ENCODE peak calls at places on chromosomes 5 and 9, in ten cellular contexts. Q, D, A, H, I, L, M, W, C and J are unnamed samples.

GRCh38 chr5:56979968-56980367 is 28.0 kb upstream of the MIER3 start:
- DNase-seq in Q (no peak), D (no peak), A (no peak), H (no peak), I (no peak), L (no peak), M (no peak), W (no peak), C (no peak), J (no peak)

GRCh38 chr9:109442716-109443115 is 55.4 kb downstream of the PTPN3 start:
- DNase-seq in Q (no peak), D (no peak), A (peak; percentile 81), H (no peak), I (no peak), L (no peak), M (no peak), W (no peak), C (no peak), J (no peak)

GRCh38 chr9:107337676-107338590 is 54.9 kb downstream of the RAD23B start:
- DNase-seq in Q (no peak), D (no peak), A (no peak), H (no peak), I (no peak), L (no peak), M (no peak), W (no peak), C (no peak), J (no peak)

GRCh38 chr5:171462136-171462927 is 42.9 kb downstream of the FGF18 start:
- DNase-seq in Q (no peak), D (no peak), A (no peak), H (no peak), I (no peak), L (no peak), M (no peak), W (no peak), C (no peak), J (no peak)

GRCh38 chr5:132259061-132259851 is 1.8 kb downstream of the PDLIM4 start:
- DNase-seq in Q (no peak), D (no peak), A (peak; percentile 72), H (peak; percentile 74), I (peak; percentile 74), L (peak; percentile 94), M (peak; percentile 28), W (peak; percentile 95), C (peak; percentile 92), J (peak; percentile 91)

GRCh38 chr9:131722260-131722659 is 17.6 kb downstream of the RAPGEF1 start:
- DNase-seq in Q (peak; percentile 71), D (no peak), A (no peak), H (no peak), I (no peak), L (no peak), M (no peak), W (no peak), C (no peak), J (peak; percentile 80)

GRCh38 chr5:108521011-108521700 is 139.3 kb upstream of the FBXL17 start:
- DNase-seq in Q (no peak), D (no peak), A (no peak), H (no peak), I (no peak), L (no peak), M (no peak), W (no peak), C (no peak), J (no peak)

GRCh38 chr9:4739587-4740372 is 1.2 kb downstream of the AK3 start:
- DNase-seq in Q (no peak), D (no peak), A (no peak), H (no peak), I (no peak), L (peak; percentile 23), M (peak; percentile 37), W (no peak), C (peak; percentile 24), J (no peak)

GRCh38 chr9:86042226-86042625 is 57.1 kb downstream of the GOLM1 start:
- DNase-seq in Q (no peak), D (no peak), A (no peak), H (no peak), I (no peak), L (no peak), M (no peak), W (no peak), C (no peak), J (no peak)

GRCh38 chr9:77980622-77981021 is 51.0 kb downstream of the GNAQ start:
- DNase-seq in Q (no peak), D (no peak), A (no peak), H (no peak), I (no peak), L (peak; percentile 67), M (no peak), W (peak; percentile 81), C (peak; percentile 73), J (no peak)

GRCh38 chr5:14101922-14102321 is 41.2 kb upstream of the TRIO start:
- DNase-seq in Q (no peak), D (no peak), A (no peak), H (no peak), I (no peak), L (peak; percentile 39), M (no peak), W (peak; percentile 33), C (no peak), J (no peak)

GRCh38 chr9:91532325-91532724 is 108.7 kb upstream of the NFIL3 start:
- DNase-seq in Q (no peak), D (no peak), A (peak; percentile 63), H (no peak), I (no peak), L (peak; percentile 36), M (no peak), W (peak; percentile 27), C (no peak), J (no peak)

GRCh38 chr9:132141948-132142594 is 19.8 kb upstream of the NTNG2 start:
- DNase-seq in Q (no peak), D (no peak), A (peak; percentile 86), H (no peak), I (no peak), L (no peak), M (no peak), W (no peak), C (no peak), J (no peak)

GRCh38 chr9:88589656-88590055 is 54.7 kb downstream of the NXNL2 start:
- DNase-seq in Q (no peak), D (no peak), A (no peak), H (no peak), I (no peak), L (no peak), M (no peak), W (no peak), C (no peak), J (no peak)

GRCh38 chr9:28329323-28329722 is 756.0 kb upstream of the C9orf72 start:
- DNase-seq in Q (no peak), D (no peak), A (peak; percentile 20), H (no peak), I (no peak), L (no peak), M (no peak), W (no peak), C (no peak), J (no peak)

GRCh38 chr9:93054758-93055704 is 3.5 kb upstream of the SUSD3 start:
- DNase-seq in Q (no peak), D (no peak), A (no peak), H (no peak), I (no peak), L (no peak), M (no peak), W (no peak), C (no peak), J (no peak)

GRCh38 chr5:5011151-5011550 is 129.0 kb upstream of the ADAMTS16 start:
- DNase-seq in Q (no peak), D (no peak), A (no peak), H (no peak), I (no peak), L (no peak), M (no peak), W (no peak), C (no peak), J (no peak)

GRCh38 chr5:174282391-174282790 is 236.9 kb downstream of the NSG2 start:
- DNase-seq in Q (no peak), D (no peak), A (no peak), H (no peak), I (no peak), L (no peak), M (no peak), W (no peak), C (no peak), J (no peak)

GRCh38 chr9:117887941-117888340 is 183.7 kb downstream of the TLR4 start:
- DNase-seq in Q (no peak), D (no peak), A (no peak), H (no peak), I (no peak), L (no peak), M (no peak), W (no peak), C (no peak), J (no peak)

GRCh38 chr5:140575309-140575708 is 10.7 kb downstream of the SLC35A4 start:
- DNase-seq in Q (peak; percentile 45), D (peak; percentile 19), A (no peak), H (no peak), I (no peak), L (peak; percentile 22), M (peak; percentile 73), W (peak; percentile 26), C (peak; percentile 79), J (peak; percentile 60)
- TF ChIP-seq CTCF in Q (peak; percentile 21), D (peak; percentile 41), A (no peak), H (peak; percentile 38), I (peak; percentile 26), L (peak; percentile 51), M (peak; percentile 33), W (peak; percentile 45), C (peak; percentile 67), J (peak; percentile 66)

DNA sequence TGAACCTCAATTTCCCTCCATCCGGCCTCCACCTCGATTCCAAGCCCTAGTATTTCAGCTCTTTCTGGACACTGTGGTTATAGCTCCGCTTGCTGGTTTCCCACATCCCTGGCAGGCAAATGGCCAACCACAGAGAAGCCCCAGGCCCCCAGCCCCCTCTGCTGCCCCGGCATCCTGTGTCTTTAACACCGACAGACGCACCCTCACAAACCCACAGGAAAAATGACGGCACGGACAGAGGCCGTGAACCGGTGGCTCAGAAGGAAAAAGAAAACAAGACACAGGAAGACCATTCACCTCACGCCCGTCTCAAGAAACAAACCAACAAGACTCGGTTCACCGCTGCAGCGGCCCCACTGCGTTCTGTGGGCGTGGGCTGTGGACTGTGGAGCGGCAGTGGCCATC is 1.5 kb upstream of the CLIC3 start:
- DNase-seq in Q (no peak), D (no peak), A (no peak), H (no peak), I (no peak), L (peak; percentile 29), M (no peak), W (no peak), C (no peak), J (no peak)
- TF ChIP-seq CTCF in Q (peak; percentile 13), D (no peak), A (no peak), H (no peak), I (no peak), L (peak; percentile 7), M (no peak), W (no peak), C (no peak), J (no peak)

GRCh38 chr9:72363908-72364678 is 915 bp downstream of the ZFAND5 start:
- DNase-seq in Q (peak; percentile 84), D (no peak), A (peak; percentile 64), H (no peak), I (peak; percentile 70), L (peak; percentile 72), M (peak; percentile 60), W (peak; percentile 61), C (peak; percentile 59), J (peak; percentile 73)
- TF ChIP-seq CTCF in Q (no peak), D (no peak), A (no peak), H (no peak), I (no peak), L (no peak), M (no peak), W (no peak), C (no peak), J (no peak)

GRCh38 chr9:111298831-111299603 is 31.0 kb downstream of the OR2K2 start:
- DNase-seq in Q (peak; percentile 20), D (peak; percentile 46), A (peak; percentile 63), H (peak; percentile 54), I (no peak), L (peak; percentile 56), M (no peak), W (peak; percentile 81), C (peak; percentile 85), J (no peak)
- TF ChIP-seq CTCF in Q (peak; percentile 70), D (peak; percentile 59), A (peak; percentile 94), H (peak; percentile 73), I (peak; percentile 95), L (peak; percentile 58), M (peak; percentile 72), W (peak; percentile 90), C (peak; percentile 66), J (peak; percentile 73)